ENCODE peak calls at places on chromosomes 13 and 19, in nine cellular contexts. K, Z, S, T, W, M, G, U and B are unnamed samples. For H3K4me1, the result is how much of the 10 kb centered on the place peaks cover.

GRCh38 chr19:900302-901111 is 7.2 kb downstream of the RNU6-9 start:
- DNase-seq in T (no peak), Z (no peak), G (no peak), K (no peak), S (no peak), M (no peak), W (peak), U (peak), B (no peak)

GRCh38 chr19:47243776-47244547 is 12.4 kb upstream of the CCDC9 start:
- DNase-seq in W (peak), M (no peak), K (peak), Z (peak), G (peak), T (peak), U (peak), S (peak), B (peak)

GRCh38 chr19:55372316-55373081 is 2.2 kb upstream of the IL11 start:
- DNase-seq in W (no peak), Z (no peak), T (no peak), K (no peak), S (no peak), G (no peak), M (no peak), U (no peak), B (peak)

GRCh38 chr19:54179921-54180452 is 7.0 kb upstream of the TMC4 start:
- DNase-seq in Z (no peak), U (no peak), K (no peak), T (peak), S (no peak), W (peak), M (no peak), G (peak), B (no peak)

GRCh38 chr19:2624537-2625091 is 77.9 kb downstream of the GNG7 start:
- DNase-seq in S (no peak), G (no peak), U (no peak), T (no peak), W (peak), K (peak), M (no peak), Z (no peak), B (no peak)

GRCh38 chr13:27379694-27380596 is 44.5 kb upstream of the GTF3A start:
- DNase-seq in Z (no peak), W (peak), K (peak), S (no peak), U (peak), M (no peak), G (no peak), T (peak), B (peak)

GRCh38 chr13:30796132-30796832 is 60.9 kb downstream of the ALOX5AP start:
- DNase-seq in W (no peak), G (peak), S (no peak), K (no peak), M (peak), U (no peak), Z (no peak), T (no peak), B (peak)

GRCh38 chr19:55657004-55657747 is 2.3 kb downstream of the U2AF2 start:
- DNase-seq in U (no peak), M (no peak), S (no peak), G (no peak), K (no peak), Z (no peak), T (no peak), W (no peak), B (no peak)

GRCh38 chr19:44648536-44649370 is 5.0 kb downstream of the PVR start:
- DNase-seq in T (no peak), G (peak), U (no peak), W (no peak), M (no peak), S (no peak), Z (no peak), K (peak), B (peak)

GRCh38 chr19:57587529-57587928 is 3.6 kb downstream of the ZIK1 start:
- DNase-seq in T (no peak), G (no peak), M (no peak), U (no peak), K (no peak), Z (no peak), S (no peak), W (no peak), B (peak)

GRCh38 chr13:90947976-90948375 is 399.5 kb upstream of the MIR17HG start:
- DNase-seq in S (no peak), M (no peak), K (no peak), G (no peak), U (no peak), T (no peak), W (no peak), Z (no peak), B (no peak)

GRCh38 chr13:24630121-24630520 is 50.1 kb upstream of the ATP12A start:
- DNase-seq in U (no peak), K (no peak), T (no peak), M (no peak), G (no peak), W (no peak), Z (no peak), S (no peak), B (no peak)

GRCh38 chr19:29054886-29055675 is 157.9 kb downstream of the UQCRFS1 start:
- DNase-seq in T (no peak), U (no peak), S (no peak), Z (no peak), G (no peak), K (no peak), M (no peak), W (no peak), B (no peak)

GRCh38 chr13:90477194-90477593 is 870.3 kb upstream of the MIR17HG start:
- DNase-seq in S (no peak), Z (no peak), U (no peak), M (no peak), K (no peak), W (no peak), T (no peak), G (no peak), B (no peak)

GRCh38 chr19:45346449-45346848 is 5.9 kb downstream of the KLC3 start:
- DNase-seq in U (no peak), Z (no peak), T (no peak), S (no peak), M (no peak), G (no peak), W (no peak), K (no peak), B (no peak)

GRCh38 chr19:459724-460511 is 915 bp downstream of the SHC2 start:
- DNase-seq in W (no peak), M (no peak), K (peak), T (peak), S (peak), G (peak), Z (no peak), U (peak), B (no peak)

GRCh38 chr19:29858000-29858596 is 46.3 kb downstream of the CCNE1 start:
- DNase-seq in W (peak), T (peak), S (no peak), M (no peak), U (peak), G (no peak), K (no peak), Z (no peak), B (no peak)

GRCh38 chr19:2113436-2114211 is 16.9 kb downstream of the IZUMO4 start:
- DNase-seq in Z (no peak), W (no peak), G (no peak), M (no peak), U (no peak), K (no peak), T (no peak), S (no peak), B (no peak)

GRCh38 chr13:45333973-45334922 is 6.7 kb downstream of the TPT1 start:
- DNase-seq in T (no peak), G (no peak), K (no peak), U (peak), S (no peak), Z (no peak), M (no peak), W (peak), B (no peak)
- H3K4me1 ChIP-seq in T (half or more), G (under half), K (half or more), U (half or more), S (under half), Z (half or more), M (under half), W (under half), B (half or more)

GRCh38 chr19:7679017-7679720 is 1.5 kb upstream of the TRAPPC5 start:
- DNase-seq in M (no peak), Z (no peak), S (no peak), T (peak), W (peak), G (no peak), K (no peak), U (peak), B (no peak)

GRCh38 chr19:7682175-7682855 is 1.7 kb downstream of the TRAPPC5 start:
- DNase-seq in Z (no peak), K (no peak), T (no peak), M (no peak), G (no peak), W (no peak), S (no peak), U (no peak), B (no peak)

GRCh38 chr19:7679771-7680605 is 645 bp upstream of the TRAPPC5 start:
- DNase-seq in W (no peak), S (no peak), G (no peak), Z (no peak), U (no peak), T (no peak), M (no peak), K (no peak), B (no peak)

GRCh38 chr19:7681336-7682174 is 922 bp downstream of the TRAPPC5 start:
- DNase-seq in U (peak), T (peak), S (peak), G (peak), K (peak), M (no peak), W (peak), Z (peak), B (peak)

GRCh38 chr19:7680606-7681335 is at the start of gene TRAPPC5:
- DNase-seq in Z (no peak), M (no peak), G (peak), K (peak), T (peak), W (peak), U (peak), S (peak), B (peak)
- H3K27ac ChIP-seq in Z (peak), M (peak), G (peak), K (peak), T (peak), W (no peak), U (peak), S (peak), B (peak)

GRCh38 chr19:42089772-42090171 is 13.8 kb downstream of the ZNF574 start:
- DNase-seq in U (no peak), K (no peak), T (no peak), W (peak), S (no peak), G (no peak), M (no peak), Z (no peak), B (no peak)

GRCh38 chr19:42089191-42089750 is 13.3 kb downstream of the ZNF574 start:
- DNase-seq in K (no peak), G (no peak), Z (no peak), M (no peak), W (no peak), U (no peak), S (no peak), T (no peak), B (no peak)

GRCh38 chr19:42086770-42087550 is 11.0 kb downstream of the ZNF574 start:
- DNase-seq in U (no peak), T (no peak), S (no peak), M (no peak), W (peak), K (no peak), Z (no peak), G (no peak), B (no peak)

GRCh38 chr19:42090687-42091086 is 14.7 kb downstream of the ZNF574 start:
- DNase-seq in W (peak), Z (no peak), G (no peak), T (peak), U (no peak), M (no peak), K (no peak), S (no peak), B (no peak)

DNA sequence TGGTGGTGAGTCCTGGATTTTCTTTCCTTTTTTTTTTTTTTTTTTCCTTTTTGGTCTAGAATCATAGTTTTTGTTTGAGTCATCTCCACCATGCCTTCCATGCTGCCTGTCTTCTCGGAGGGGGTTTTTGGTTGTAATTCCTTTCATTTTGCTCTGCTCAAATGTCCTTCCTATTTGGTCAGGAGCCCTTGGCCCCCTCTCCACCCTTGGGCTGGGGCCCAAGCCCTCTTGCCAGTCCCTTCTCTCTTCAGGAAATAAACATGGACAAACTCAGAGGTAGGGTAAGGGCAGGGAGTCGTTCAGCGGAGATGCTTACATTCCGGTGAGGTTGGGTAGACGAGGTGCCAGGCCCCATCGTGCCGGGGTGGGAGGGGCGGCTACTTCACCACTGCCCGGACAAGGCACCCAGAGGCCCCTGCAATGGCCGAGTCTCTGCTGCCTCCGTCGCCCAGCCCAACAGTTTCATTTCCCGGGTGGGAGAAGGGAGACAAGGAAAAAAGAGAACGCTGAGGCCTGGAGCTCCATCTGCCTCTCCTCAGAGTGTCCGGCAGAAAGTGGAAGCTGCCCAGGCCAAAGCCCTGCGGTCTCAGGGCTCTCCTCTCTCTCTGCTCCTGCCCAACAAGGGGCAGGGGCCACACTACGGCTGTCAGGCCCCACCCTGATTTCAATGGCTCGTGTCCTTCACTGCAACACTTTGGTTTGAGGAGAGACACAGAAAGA is 12.7 kb downstream of the ZNF574 start:
- DNase-seq in G (peak), U (no peak), W (no peak), S (no peak), Z (no peak), K (no peak), M (no peak), T (no peak), B (peak)
- H3K4me3 ChIP-seq in G (no peak), U (no peak), W (no peak), S (no peak), Z (peak), K (no peak), M (no peak), T (no peak), B (peak)

GRCh38 chr13:40796649-40797048 is 7.2 kb downstream of the SLC25A15 start:
- DNase-seq in Z (no peak), G (no peak), K (no peak), T (no peak), S (no peak), M (no peak), U (no peak), W (no peak), B (no peak)
- H3K4me1 ChIP-seq in Z (under half), G (under half), K (under half), T (under half), S (under half), M (under half), U (under half), W (under half), B (under half)

GRCh38 chr13:37701306-37701705 is 102.7 kb upstream of the POSTN start:
- DNase-seq in W (no peak), U (no peak), Z (no peak), S (no peak), K (no peak), T (no peak), G (peak), M (no peak), B (no peak)

GRCh38 chr13:37700887-37701286 is 102.3 kb upstream of the POSTN start:
- DNase-seq in G (peak), U (no peak), S (no peak), Z (no peak), K (no peak), W (no peak), T (no peak), M (no peak), B (no peak)

GRCh38 chr13:37706041-37706440 is 107.5 kb upstream of the POSTN start:
- DNase-seq in S (no peak), Z (no peak), T (no peak), G (no peak), M (no peak), K (no peak), U (no peak), W (no peak), B (no peak)

DNA sequence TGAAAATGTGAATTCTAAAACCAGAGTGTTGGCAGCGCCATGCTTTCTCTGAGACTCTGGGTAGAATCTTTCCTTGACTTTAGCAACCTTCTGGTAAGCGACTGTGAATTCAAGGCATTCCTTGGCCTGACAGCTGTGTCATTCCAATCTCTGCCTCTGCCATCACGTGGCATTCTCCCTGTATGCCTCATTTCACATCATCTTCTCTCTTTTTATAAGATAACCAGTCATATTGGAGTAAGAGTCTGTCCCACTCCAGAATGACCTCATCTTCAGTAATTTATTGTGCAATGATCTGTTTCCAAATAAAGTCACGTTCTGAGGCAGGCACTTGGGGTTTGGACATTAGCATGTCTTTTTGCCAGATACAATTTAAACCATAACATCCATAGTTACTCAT is 103.4 kb upstream of the POSTN start:
- DNase-seq in K (no peak), Z (no peak), M (no peak), G (peak), S (peak), W (no peak), T (no peak), U (no peak), B (no peak)
- H3K27ac ChIP-seq in K (peak), Z (no peak), M (no peak), G (peak), S (peak), W (no peak), T (no peak), U (no peak), B (no peak)